ENCODE peak calls at places on chromosomes 2 and 18, in nine cellular contexts. O is CD8-positive, alpha-beta T cell; C is tibial nerve; H is H7; L is lower lobe of right lung; R is mucosa of descending colon; Q is SJSA1; U is adrenal gland; I is spleen. N is an unnamed sample.

GRCh38 chr2:231464576-231465540 is 574 bp upstream of the NCL start:
- DNase-seq in R (peak; percentile 54), I (peak; percentile 98), Q (peak; percentile 98), L (peak; percentile 98), U (peak; percentile 99), H (no peak), C (peak; percentile 98), O (peak; percentile 99), N (peak; percentile 97)

GRCh38 chr2:239690651-239691631 is 290.1 kb upstream of the HDAC4 start:
- DNase-seq in L (peak; percentile 7), I (no peak), R (no peak), Q (peak; percentile 36), H (no peak), C (no peak), U (peak; percentile 55), O (peak; percentile 23), N (no peak)

GRCh38 chr2:185738679-185739472 is at the start of gene FSIP2:
- DNase-seq in C (peak; percentile 28), H (peak; percentile 89), I (peak; percentile 87), L (peak; percentile 54), O (no peak), Q (no peak), U (peak; percentile 84), R (peak; percentile 86), N (peak; percentile 82)

GRCh38 chr2:71592181-71592711 is 138.9 kb downstream of the DYSF start:
- DNase-seq in L (no peak), I (no peak), U (no peak), Q (peak; percentile 61), O (no peak), R (no peak), H (peak; percentile 76), C (no peak), N (peak; percentile 75)

GRCh38 chr18:45876131-45876530 is 50.7 kb downstream of the SIGLEC15 start:
- DNase-seq in R (no peak), C (no peak), Q (no peak), U (no peak), O (no peak), I (no peak), H (no peak), L (no peak), N (no peak)

GRCh38 chr2:106161938-106162814 is 31.9 kb downstream of the UXS1 start:
- DNase-seq in H (no peak), I (no peak), O (no peak), Q (no peak), R (no peak), L (peak; percentile 66), C (no peak), U (peak; percentile 82), N (no peak)

GRCh38 chr18:24959100-24959499 is 392.9 kb downstream of the ZNF521 start:
- DNase-seq in Q (no peak), U (no peak), L (no peak), H (no peak), I (no peak), R (peak; percentile 53), O (no peak), C (no peak), N (no peak)

GRCh38 chr2:235499306-235499812 is 5.5 kb downstream of the AGAP1 start:
- DNase-seq in I (no peak), R (no peak), C (no peak), H (no peak), O (no peak), U (no peak), L (no peak), Q (no peak), N (no peak)

GRCh38 chr2:156399950-156400703 is 36.1 kb upstream of the GPD2 start:
- DNase-seq in Q (peak; percentile 83), H (peak; percentile 81), U (peak; percentile 91), O (no peak), R (peak; percentile 77), C (no peak), L (peak; percentile 87), I (peak; percentile 93), N (peak; percentile 87)

GRCh38 chr18:74084184-74084583 is 63.5 kb downstream of the FBXO15 start:
- DNase-seq in L (no peak), H (peak; percentile 40), U (no peak), C (no peak), R (no peak), I (no peak), O (no peak), Q (no peak), N (no peak)

GRCh38 chr2:216108310-216108966 is 710 bp upstream of the XRCC5 start:
- DNase-seq in L (no peak), U (no peak), Q (no peak), C (no peak), R (no peak), I (no peak), O (peak; percentile 49), H (peak; percentile 50), N (no peak)

GRCh38 chr2:174669321-174669720 is 71.7 kb upstream of the WIPF1 start:
- DNase-seq in C (no peak), O (no peak), I (no peak), L (no peak), U (no peak), H (no peak), R (no peak), Q (no peak), N (no peak)

GRCh38 chr2:174668075-174668474 is 70.5 kb upstream of the WIPF1 start:
- DNase-seq in L (no peak), I (no peak), R (no peak), U (no peak), H (no peak), C (no peak), Q (no peak), O (no peak), N (no peak)

GRCh38 chr2:174667461-174667860 is 69.9 kb upstream of the WIPF1 start:
- DNase-seq in I (peak; percentile 80), U (no peak), C (no peak), Q (no peak), O (no peak), R (no peak), H (peak; percentile 48), L (no peak), N (no peak)

GRCh38 chr2:174673405-174673804 is 75.8 kb upstream of the WIPF1 start:
- DNase-seq in I (no peak), L (no peak), C (no peak), R (no peak), H (no peak), O (no peak), U (no peak), Q (no peak), N (no peak)

DNA sequence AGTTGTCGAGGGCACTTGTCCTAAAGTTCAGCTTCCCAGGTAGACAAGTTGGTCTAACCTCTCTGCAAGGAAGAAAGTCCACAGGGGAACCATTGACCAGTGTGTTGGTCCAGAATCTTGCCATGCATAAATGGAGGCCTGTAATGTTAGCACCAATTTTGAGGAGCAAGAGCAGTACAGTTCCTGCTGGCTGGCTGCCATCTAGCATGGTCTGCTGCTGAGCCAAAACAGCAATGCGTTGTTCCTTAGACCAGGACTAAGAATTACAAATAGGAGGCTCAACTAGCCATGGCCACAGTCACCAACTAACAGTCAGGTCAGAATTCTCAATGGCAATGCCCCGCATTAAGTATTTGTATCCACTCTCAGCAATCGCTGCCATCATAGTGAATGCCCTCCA is 72.8 kb upstream of the WIPF1 start:
- DNase-seq in H (no peak), O (peak; percentile 17), R (no peak), Q (no peak), I (no peak), U (no peak), C (no peak), L (no peak), N (no peak)
- H3K36me3 ChIP-seq in H (no peaks in the 10 kb centered on the region), O (no peaks in the 10 kb centered on the region), R (no peaks in the 10 kb centered on the region), Q (peaks cover 37% of the 10 kb centered on the region), I (peaks cover 16% of the 10 kb centered on the region), U (no peaks in the 10 kb centered on the region), C (no peaks in the 10 kb centered on the region), L (peaks cover 7% of the 10 kb centered on the region), N (peaks cover 9% of the 10 kb centered on the region)

DNA sequence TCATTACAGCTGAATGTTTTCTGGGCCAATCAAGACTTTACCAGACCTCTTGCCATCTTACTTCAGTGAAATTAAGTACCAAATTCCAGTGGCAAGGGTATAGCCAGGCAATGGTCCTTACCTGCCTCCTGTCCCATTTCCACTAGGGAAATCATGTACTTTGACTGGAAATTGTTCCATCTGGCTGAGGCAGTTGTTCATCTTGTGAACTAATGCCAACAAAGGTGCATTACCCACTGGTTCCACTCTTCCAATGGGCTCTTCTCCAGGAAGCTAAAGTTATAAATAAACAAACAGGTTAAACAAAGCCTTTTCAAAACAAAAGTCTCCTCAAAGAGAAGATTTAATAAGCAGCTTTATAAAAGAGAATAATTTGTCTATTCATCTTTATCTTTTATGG is 80.7 kb upstream of the DNER start:
- DNase-seq in L (no peak), U (no peak), O (no peak), C (no peak), H (no peak), R (no peak), Q (no peak), I (no peak), N (no peak)
- H3K36me3 ChIP-seq in L (peaks cover 100% of the 10 kb centered on the region), U (peaks cover 79% of the 10 kb centered on the region), O (peaks cover 70% of the 10 kb centered on the region), C (peaks cover 2% of the 10 kb centered on the region), H (peaks cover 20% of the 10 kb centered on the region), R (peaks cover 7% of the 10 kb centered on the region), Q (peaks cover 88% of the 10 kb centered on the region), I (peaks cover 100% of the 10 kb centered on the region), N (peaks cover 94% of the 10 kb centered on the region)

DNA sequence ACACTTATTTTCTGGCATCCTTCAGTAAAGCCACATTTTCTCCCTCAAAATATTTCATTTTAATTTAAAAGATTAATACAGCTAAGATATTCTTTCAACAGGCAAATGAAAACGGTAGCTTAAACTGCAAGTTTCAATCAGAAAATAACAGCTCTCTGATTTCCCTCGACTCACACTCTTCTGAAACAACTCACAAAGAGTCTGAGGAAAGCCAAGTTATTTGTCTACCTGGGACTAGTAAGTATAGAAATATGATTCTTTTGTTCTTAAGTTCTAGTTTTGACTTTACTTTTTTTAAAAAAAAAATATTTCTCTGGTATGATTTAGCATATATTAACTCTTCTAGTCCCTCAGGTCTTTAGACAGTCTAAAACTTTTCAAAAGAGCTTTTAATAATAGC is 27.2 kb downstream of the CEP192 start:
- DNase-seq in O (no peak), H (no peak), C (no peak), I (no peak), Q (no peak), L (no peak), R (no peak), U (no peak), N (no peak)
- H3K36me3 ChIP-seq in O (peaks cover 23% of the 10 kb centered on the region), H (peaks cover 13% of the 10 kb centered on the region), C (no peaks in the 10 kb centered on the region), I (peaks cover 99% of the 10 kb centered on the region), Q (peaks cover 81% of the 10 kb centered on the region), L (peaks cover 76% of the 10 kb centered on the region), R (no peaks in the 10 kb centered on the region), U (peaks cover 33% of the 10 kb centered on the region), N (peaks cover 91% of the 10 kb centered on the region)

GRCh38 chr2:97761192-97761591 is 47.8 kb downstream of the ZAP70 start:
- DNase-seq in U (no peak), C (no peak), Q (peak; percentile 44), L (no peak), H (no peak), I (peak; percentile 85), O (peak; percentile 79), R (no peak), N (no peak)

GRCh38 chr2:97759727-97760407 is 46.5 kb downstream of the ZAP70 start:
- DNase-seq in U (no peak), R (no peak), C (no peak), H (no peak), I (no peak), O (no peak), Q (no peak), L (no peak), N (no peak)

GRCh38 chr2:97758131-97758705 is 44.8 kb downstream of the ZAP70 start:
- DNase-seq in U (no peak), L (no peak), O (no peak), C (no peak), Q (no peak), H (no peak), R (no peak), I (no peak), N (no peak)

GRCh38 chr2:97763176-97763845 is 49.9 kb downstream of the ZAP70 start:
- DNase-seq in L (no peak), H (no peak), U (no peak), O (no peak), C (no peak), I (no peak), R (no peak), Q (no peak), N (no peak)

GRCh38 chr2:97760480-97761049 is 47.2 kb downstream of the ZAP70 start:
- DNase-seq in O (no peak), C (no peak), H (no peak), Q (peak; percentile 19), L (no peak), R (no peak), I (no peak), U (no peak), N (no peak)
- H3K36me3 ChIP-seq in O (peaks cover 20% of the 10 kb centered on the region), C (no peaks in the 10 kb centered on the region), H (peaks cover 5% of the 10 kb centered on the region), Q (peaks cover 65% of the 10 kb centered on the region), L (peaks cover 98% of the 10 kb centered on the region), R (peaks cover 3% of the 10 kb centered on the region), I (peaks cover 100% of the 10 kb centered on the region), U (peaks cover 68% of the 10 kb centered on the region), N (peaks cover 13% of the 10 kb centered on the region)